ENCODE peak calls at places on chromosome 7, in seven cellular contexts. E is H9, I is nephron progenitor cell, Q is RWPE1, T is cardiac fibroblast, R is AG09319, S is left ventricle myocardium inferior. O is an unnamed sample.

GRCh38 chr7:106844286-106844997 is 20.6 kb upstream of the PIK3CG start:
- DNase-seq in S (no peak), I (no peak), E (no peak), R (no peak), Q (no peak), T (no peak), O (no peak)

GRCh38 chr7:140214075-140214684 is 37.4 kb upstream of the KDM7A start:
- DNase-seq in E (no peak), S (peak; percentile 23), I (no peak), Q (no peak), R (peak; percentile 4), T (peak; percentile 69), O (no peak)

GRCh38 chr7:142379445-142379844 is 121.6 kb upstream of the PRSS58 start:
- DNase-seq in I (no peak), E (no peak), T (no peak), S (no peak), R (no peak), Q (no peak), O (no peak)

GRCh38 chr7:50534690-50535290 is 30.4 kb downstream of the DDC start:
- DNase-seq in E (peak; percentile 71), S (no peak), Q (peak; percentile 90), T (peak; percentile 96), I (no peak), R (peak; percentile 89), O (no peak)

GRCh38 chr7:155395176-155395797 is 62.6 kb upstream of the EN2 start:
- DNase-seq in Q (no peak), I (no peak), E (no peak), R (no peak), S (no peak), T (no peak), O (no peak)

GRCh38 chr7:53426145-53426750 is 390.8 kb downstream of the POM121L12 start:
- DNase-seq in E (no peak), I (no peak), S (no peak), R (no peak), Q (no peak), T (no peak), O (no peak)

GRCh38 chr7:134750083-134751062 is 29.1 kb upstream of the CALD1 start:
- DNase-seq in R (no peak), I (peak; percentile 65), Q (no peak), E (peak; percentile 86), T (peak; percentile 52), S (no peak), O (no peak)

GRCh38 chr7:151248191-151249033 is at the start of gene SMARCD3:
- DNase-seq in I (peak; percentile 85), T (peak; percentile 77), Q (no peak), S (peak; percentile 83), E (peak; percentile 61), R (no peak), O (no peak)

GRCh38 chr7:45580053-45580872 is 6.1 kb downstream of the ADCY1 start:
- DNase-seq in Q (no peak), R (no peak), T (no peak), E (peak; percentile 64), S (peak; percentile 32), I (peak; percentile 41), O (no peak)
- TF ChIP-seq CTCF in Q (no peak), R (peak; percentile 38), T (peak; percentile 34), E (peak; percentile 66), S (peak; percentile 38), I (peak; percentile 44), O (peak; percentile 58)

GRCh38 chr7:86130268-86130667 is 513.4 kb upstream of the GRM3 start:
- DNase-seq in T (no peak), R (no peak), Q (no peak), E (no peak), I (no peak), S (no peak), O (no peak)
- TF ChIP-seq CTCF in T (no peak), R (no peak), Q (no peak), E (no peak), I (no peak), S (no peak), O (no peak)

GRCh38 chr7:136012238-136012637 is 35.1 kb upstream of the MTPN start:
- DNase-seq in Q (no peak), R (no peak), S (no peak), I (no peak), E (no peak), T (no peak), O (no peak)

GRCh38 chr7:136006208-136006607 is 29.0 kb upstream of the MTPN start:
- DNase-seq in S (no peak), R (no peak), I (no peak), T (no peak), E (no peak), Q (no peak), O (no peak)

GRCh38 chr7:136004083-136004482 is 26.9 kb upstream of the MTPN start:
- DNase-seq in I (no peak), Q (no peak), S (no peak), E (no peak), T (no peak), R (no peak), O (no peak)

GRCh38 chr7:136014659-136015058 is 37.5 kb upstream of the MTPN start:
- DNase-seq in S (no peak), E (no peak), I (no peak), R (no peak), T (no peak), Q (no peak), O (no peak)

GRCh38 chr7:136009488-136010079 is 32.4 kb upstream of the MTPN start:
- DNase-seq in I (peak; percentile 22), E (no peak), Q (peak; percentile 15), R (peak; percentile 14), T (peak; percentile 70), S (no peak), O (no peak)
- TF ChIP-seq CTCF in I (peak; percentile 79), E (peak; percentile 82), Q (peak; percentile 83), R (peak; percentile 53), T (peak; percentile 53), S (peak; percentile 83), O (peak; percentile 48)

DNA sequence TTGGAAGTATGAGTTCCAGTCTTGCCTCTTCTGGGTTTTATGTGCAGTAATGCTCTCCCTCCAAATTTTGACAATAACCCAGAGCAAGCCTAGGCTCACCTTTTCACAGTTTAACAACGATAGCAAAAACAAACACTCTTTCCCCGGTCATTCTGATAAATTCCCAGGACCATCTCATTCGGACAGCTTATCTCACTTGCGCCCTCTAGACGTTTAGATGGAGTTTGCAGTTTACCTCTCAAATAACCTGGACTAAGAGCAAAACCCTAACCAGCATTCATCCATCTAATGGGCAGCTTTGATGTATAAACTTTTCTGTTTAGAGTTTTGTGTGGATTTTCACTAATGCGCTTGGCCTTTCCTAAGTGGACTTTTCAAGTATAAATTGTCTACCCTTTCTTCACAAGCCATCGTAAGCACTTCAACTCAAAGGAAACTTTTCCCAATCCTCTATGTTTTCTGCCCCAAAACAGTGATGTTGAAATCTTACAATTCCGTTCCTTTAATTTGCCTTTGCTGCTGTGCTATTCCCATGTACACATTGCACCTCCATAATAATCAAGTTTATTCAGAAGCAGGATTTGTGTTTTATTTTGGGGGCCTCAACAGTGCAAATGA is 114.9 kb downstream of the HDAC9 start:
- DNase-seq in I (peak; percentile 30), S (no peak), Q (peak; percentile 10), T (peak; percentile 43), E (peak; percentile 42), R (no peak), O (no peak)
- TF ChIP-seq CTCF in I (peak; percentile 62), S (peak; percentile 57), Q (peak; percentile 25), T (peak; percentile 61), E (peak; percentile 76), R (peak; percentile 33), O (peak; percentile 72)

GRCh38 chr7:144725070-144725469 is 110.8 kb downstream of the TPK1 start:
- DNase-seq in T (no peak), E (no peak), S (no peak), Q (no peak), I (no peak), R (no peak), O (no peak)
- TF ChIP-seq CTCF in T (no peak), E (no peak), S (no peak), Q (no peak), I (no peak), R (no peak), O (no peak)

O was measured in GM12864.